ENCODE peak calls at places on chromosomes 16 and 17, in seven cellular contexts. One of them, this sample, is unnamed.
A peak's percentile ranks its signal among the peaks of the same experiment; 100 is the strongest.

GRCh38 chr17:72183194-72183685 is 62.4 kb downstream of the SOX9 start:
- DNase-seq in Caco-2: no peak
- DNase-seq in tibial nerve: no peak
- DNase-seq in stomach: no peak
- DNase-seq in OCI-LY7: no peak
- DNase-seq in left ventricle myocardium inferior: no peak
- DNase-seq in colonic mucosa: no peak
- DNase-seq in this sample: no peak

GRCh38 chr16:12141073-12141472 is 164.5 kb downstream of the SNX29 start:
- DNase-seq in colonic mucosa: no peak
- DNase-seq in OCI-LY7: no peak
- DNase-seq in stomach: no peak
- DNase-seq in tibial nerve: no peak
- DNase-seq in Caco-2: no peak
- DNase-seq in left ventricle myocardium inferior: no peak
- DNase-seq in this sample: no peak

GRCh38 chr16:63361032-63361624 is 1324.9 kb upstream of the CDH8 start:
- DNase-seq in tibial nerve: peak; percentile 27
- DNase-seq in colonic mucosa: peak; percentile 22
- DNase-seq in Caco-2: peak; percentile 56
- DNase-seq in OCI-LY7: peak; percentile 64
- DNase-seq in stomach: no peak
- DNase-seq in left ventricle myocardium inferior: no peak
- DNase-seq in this sample: no peak

GRCh38 chr16:4057439-4057877 is 58.8 kb downstream of the ADCY9 start:
- DNase-seq in left ventricle myocardium inferior: no peak
- DNase-seq in stomach: no peak
- DNase-seq in Caco-2: no peak
- DNase-seq in colonic mucosa: no peak
- DNase-seq in tibial nerve: no peak
- DNase-seq in OCI-LY7: no peak
- DNase-seq in this sample: no peak

GRCh38 chr17:81529437-81529803 is 1.2 kb downstream of the FSCN2 start:
- DNase-seq in tibial nerve: no peak
- DNase-seq in left ventricle myocardium inferior: no peak
- DNase-seq in colonic mucosa: no peak
- DNase-seq in OCI-LY7: no peak
- DNase-seq in Caco-2: no peak
- DNase-seq in stomach: no peak
- DNase-seq in this sample: no peak

GRCh38 chr16:85364323-85365040 is 248.6 kb upstream of the GSE1 start:
- DNase-seq in colonic mucosa: no peak
- DNase-seq in Caco-2: no peak
- DNase-seq in tibial nerve: no peak
- DNase-seq in OCI-LY7: no peak
- DNase-seq in stomach: no peak
- DNase-seq in left ventricle myocardium inferior: no peak
- DNase-seq in this sample: no peak

GRCh38 chr17:40598021-40598927 is 33.0 kb upstream of the CCR7 start:
- DNase-seq in OCI-LY7: no peak
- DNase-seq in stomach: no peak
- DNase-seq in left ventricle myocardium inferior: no peak
- DNase-seq in colonic mucosa: no peak
- DNase-seq in Caco-2: no peak
- DNase-seq in tibial nerve: no peak
- DNase-seq in this sample: no peak

GRCh38 chr17:33049781-33050414 is 58.3 kb downstream of the SPACA3 start:
- DNase-seq in OCI-LY7: peak; percentile 17
- DNase-seq in stomach: peak; percentile 62
- DNase-seq in colonic mucosa: peak; percentile 68
- DNase-seq in Caco-2: peak; percentile 70
- DNase-seq in left ventricle myocardium inferior: no peak
- DNase-seq in tibial nerve: peak; percentile 52
- DNase-seq in this sample: peak; percentile 45

GRCh38 chr16:48013476-48013875 is 142.3 kb downstream of the ABCC12 start:
- DNase-seq in OCI-LY7: no peak
- DNase-seq in stomach: no peak
- DNase-seq in colonic mucosa: no peak
- DNase-seq in Caco-2: no peak
- DNase-seq in left ventricle myocardium inferior: no peak
- DNase-seq in tibial nerve: no peak
- DNase-seq in this sample: no peak

GRCh38 chr17:49117581-49118230 is 14.9 kb upstream of the B4GALNT2 start:
- DNase-seq in stomach: no peak
- DNase-seq in left ventricle myocardium inferior: no peak
- DNase-seq in Caco-2: no peak
- DNase-seq in tibial nerve: no peak
- DNase-seq in colonic mucosa: peak; percentile 43
- DNase-seq in OCI-LY7: peak; percentile 6
- DNase-seq in this sample: no peak

GRCh38 chr17:76076765-76077581 is 2.0 kb upstream of the ZACN start:
- DNase-seq in tibial nerve: no peak
- DNase-seq in left ventricle myocardium inferior: no peak
- DNase-seq in OCI-LY7: no peak
- DNase-seq in stomach: no peak
- DNase-seq in colonic mucosa: no peak
- DNase-seq in Caco-2: no peak
- DNase-seq in this sample: no peak

GRCh38 chr17:10127819-10128375 is 70.5 kb downstream of the GAS7 start:
- DNase-seq in colonic mucosa: peak; percentile 61
- DNase-seq in stomach: peak; percentile 42
- DNase-seq in left ventricle myocardium inferior: peak; percentile 87
- DNase-seq in OCI-LY7: no peak
- DNase-seq in Caco-2: no peak
- DNase-seq in tibial nerve: peak; percentile 77
- DNase-seq in this sample: peak; percentile 83

GRCh38 chr16:88662222-88662842 is 559 bp downstream of the MVD start:
- DNase-seq in Caco-2: peak; percentile 50
- DNase-seq in colonic mucosa: peak; percentile 50
- DNase-seq in left ventricle myocardium inferior: no peak
- DNase-seq in stomach: no peak
- DNase-seq in tibial nerve: no peak
- DNase-seq in OCI-LY7: peak; percentile 32
- DNase-seq in this sample: peak; percentile 65

GRCh38 chr17:40069751-40070643 is 7.2 kb downstream of the THRA start:
- DNase-seq in Caco-2: no peak
- DNase-seq in left ventricle myocardium inferior: no peak
- DNase-seq in stomach: peak; percentile 78
- DNase-seq in colonic mucosa: peak; percentile 84
- DNase-seq in tibial nerve: peak; percentile 50
- DNase-seq in OCI-LY7: peak; percentile 61
- DNase-seq in this sample: peak; percentile 76

GRCh38 chr17:312476-313148 is 40.0 kb downstream of the RPH3AL start:
- DNase-seq in tibial nerve: no peak
- DNase-seq in colonic mucosa: no peak
- DNase-seq in stomach: no peak
- DNase-seq in OCI-LY7: no peak
- DNase-seq in Caco-2: no peak
- DNase-seq in left ventricle myocardium inferior: no peak
- DNase-seq in this sample: no peak

GRCh38 chr16:85172465-85173071 is 60.3 kb upstream of the CIBAR2 start:
- DNase-seq in OCI-LY7: no peak
- DNase-seq in tibial nerve: no peak
- DNase-seq in colonic mucosa: peak; percentile 37
- DNase-seq in left ventricle myocardium inferior: no peak
- DNase-seq in Caco-2: peak; percentile 49
- DNase-seq in stomach: no peak
- DNase-seq in this sample: peak; percentile 50

GRCh38 chr17:66560691-66561090 is 258.3 kb downstream of the PRKCA start:
- DNase-seq in OCI-LY7: no peak
- DNase-seq in tibial nerve: no peak
- DNase-seq in colonic mucosa: no peak
- DNase-seq in left ventricle myocardium inferior: no peak
- DNase-seq in Caco-2: no peak
- DNase-seq in stomach: no peak
- DNase-seq in this sample: no peak

GRCh38 chr17:72635034-72635654 is 457.3 kb downstream of the SLC39A11 start:
- DNase-seq in stomach: no peak
- DNase-seq in OCI-LY7: no peak
- DNase-seq in tibial nerve: no peak
- DNase-seq in colonic mucosa: peak; percentile 63
- DNase-seq in left ventricle myocardium inferior: no peak
- DNase-seq in Caco-2: no peak
- DNase-seq in this sample: no peak

GRCh38 chr16:47109361-47109760 is 34.4 kb downstream of the NETO2 start:
- DNase-seq in colonic mucosa: no peak
- DNase-seq in Caco-2: no peak
- DNase-seq in stomach: no peak
- DNase-seq in tibial nerve: no peak
- DNase-seq in left ventricle myocardium inferior: no peak
- DNase-seq in OCI-LY7: no peak
- DNase-seq in this sample: no peak

GRCh38 chr16:47506800-47507199 is 45.7 kb downstream of the PHKB start:
- DNase-seq in Caco-2: no peak
- DNase-seq in left ventricle myocardium inferior: no peak
- DNase-seq in colonic mucosa: no peak
- DNase-seq in stomach: no peak
- DNase-seq in OCI-LY7: peak; percentile 41
- DNase-seq in tibial nerve: no peak
- DNase-seq in this sample: no peak

GRCh38 chr16:68073902-68074760 is 11.0 kb upstream of the NFATC3 start:
- DNase-seq in Caco-2: no peak
- DNase-seq in stomach: no peak
- DNase-seq in colonic mucosa: no peak
- DNase-seq in left ventricle myocardium inferior: no peak
- DNase-seq in OCI-LY7: peak; percentile 74
- DNase-seq in tibial nerve: no peak
- DNase-seq in this sample: no peak

DNA sequence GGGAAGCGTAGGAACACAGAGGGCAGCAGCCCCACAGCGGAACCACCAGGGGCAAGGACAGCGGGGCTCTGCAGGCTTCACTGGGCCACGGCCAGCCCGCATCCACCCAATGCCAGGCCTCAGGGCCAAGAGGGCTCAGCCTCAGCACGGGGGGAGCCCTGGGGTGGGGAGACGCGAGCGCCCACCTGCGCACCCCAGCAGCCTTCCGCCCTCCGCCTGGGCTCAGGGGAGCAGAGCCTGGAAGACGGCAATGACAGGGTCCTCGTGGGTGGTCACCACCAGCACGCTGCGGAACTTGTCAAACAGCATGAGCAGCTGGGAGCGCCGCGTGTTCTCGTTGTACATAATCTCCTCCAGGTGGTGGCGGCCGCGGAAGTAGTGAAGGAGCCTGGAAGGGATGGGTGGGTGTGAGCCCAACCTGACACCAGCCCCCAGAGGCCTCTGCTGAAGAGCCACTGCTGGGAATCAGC is 8.5 kb downstream of the MPG start:
- DNase-seq in Caco-2: no peak
- DNase-seq in OCI-LY7: no peak
- DNase-seq in colonic mucosa: no peak
- DNase-seq in tibial nerve: no peak
- DNase-seq in stomach: no peak
- DNase-seq in left ventricle myocardium inferior: no peak
- DNase-seq in this sample: no peak
- H3K4me1 ChIP-seq in Caco-2: no peaks in the 10 kb centered on the region
- H3K4me1 ChIP-seq in OCI-LY7: peaks cover 20% of the 10 kb centered on the region
- H3K4me1 ChIP-seq in colonic mucosa: peaks cover 9% of the 10 kb centered on the region
- H3K4me1 ChIP-seq in tibial nerve: peaks cover 36% of the 10 kb centered on the region
- H3K4me1 ChIP-seq in stomach: peaks cover 40% of the 10 kb centered on the region
- H3K4me1 ChIP-seq in left ventricle myocardium inferior: peaks cover 44% of the 10 kb centered on the region
- H3K4me1 ChIP-seq in this sample: peaks cover 11% of the 10 kb centered on the region

GRCh38 chr16:71883193-71883848 is 661 bp downstream of the ZNF821 start:
- DNase-seq in tibial nerve: peak; percentile 17
- DNase-seq in left ventricle myocardium inferior: peak; percentile 31
- DNase-seq in OCI-LY7: peak; percentile 45
- DNase-seq in Caco-2: peak; percentile 69
- DNase-seq in colonic mucosa: peak; percentile 70
- DNase-seq in stomach: no peak
- DNase-seq in this sample: peak; percentile 76
- TF ChIP-seq CTCF in tibial nerve: no peak
- TF ChIP-seq CTCF in left ventricle myocardium inferior: no peak
- TF ChIP-seq CTCF in OCI-LY7: no peak
- TF ChIP-seq CTCF in Caco-2: no peak
- TF ChIP-seq CTCF in colonic mucosa: no peak
- TF ChIP-seq CTCF in stomach: peak; percentile 25
- TF ChIP-seq CTCF in this sample: peak; percentile 37

GRCh38 chr17:60388742-60389141 is 3.2 kb downstream of the USP32 start:
- DNase-seq in tibial nerve: no peak
- DNase-seq in left ventricle myocardium inferior: no peak
- DNase-seq in Caco-2: no peak
- DNase-seq in stomach: no peak
- DNase-seq in colonic mucosa: no peak
- DNase-seq in OCI-LY7: no peak
- DNase-seq in this sample: no peak

GRCh38 chr17:60387666-60388065 is 4.3 kb downstream of the USP32 start:
- DNase-seq in colonic mucosa: no peak
- DNase-seq in left ventricle myocardium inferior: no peak
- DNase-seq in OCI-LY7: no peak
- DNase-seq in stomach: no peak
- DNase-seq in Caco-2: no peak
- DNase-seq in tibial nerve: no peak
- DNase-seq in this sample: no peak

GRCh38 chr17:60383379-60383778 is 8.6 kb downstream of the USP32 start:
- DNase-seq in OCI-LY7: no peak
- DNase-seq in tibial nerve: no peak
- DNase-seq in stomach: no peak
- DNase-seq in colonic mucosa: no peak
- DNase-seq in Caco-2: no peak
- DNase-seq in left ventricle myocardium inferior: no peak
- DNase-seq in this sample: no peak

GRCh38 chr17:60386475-60387058 is 5.4 kb downstream of the USP32 start:
- DNase-seq in colonic mucosa: no peak
- DNase-seq in left ventricle myocardium inferior: no peak
- DNase-seq in OCI-LY7: no peak
- DNase-seq in tibial nerve: no peak
- DNase-seq in stomach: no peak
- DNase-seq in Caco-2: no peak
- DNase-seq in this sample: no peak

DNA sequence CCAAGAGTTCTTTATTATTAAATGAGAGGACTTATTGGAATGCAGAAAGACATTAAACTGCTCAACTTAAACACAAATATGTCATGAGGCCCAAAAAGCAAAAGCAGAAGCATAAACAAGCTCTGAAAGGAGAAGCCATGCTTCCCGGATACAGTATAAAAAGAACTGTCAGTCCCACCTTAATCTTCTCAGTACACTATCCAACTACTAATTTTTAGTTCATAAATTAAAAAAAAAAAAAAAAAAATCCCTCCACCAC is 5.9 kb downstream of the USP32 start:
- DNase-seq in tibial nerve: no peak
- DNase-seq in left ventricle myocardium inferior: no peak
- DNase-seq in OCI-LY7: no peak
- DNase-seq in stomach: no peak
- DNase-seq in Caco-2: no peak
- DNase-seq in colonic mucosa: no peak
- DNase-seq in this sample: no peak
- H3K4me1 ChIP-seq in tibial nerve: peaks cover 30% of the 10 kb centered on the region
- H3K4me1 ChIP-seq in left ventricle myocardium inferior: peaks cover 72% of the 10 kb centered on the region
- H3K4me1 ChIP-seq in OCI-LY7: peaks cover 15% of the 10 kb centered on the region
- H3K4me1 ChIP-seq in stomach: peaks cover 95% of the 10 kb centered on the region
- H3K4me1 ChIP-seq in Caco-2: peaks cover 19% of the 10 kb centered on the region
- H3K4me1 ChIP-seq in colonic mucosa: no peaks in the 10 kb centered on the region
- H3K4me1 ChIP-seq in this sample: peaks cover 10% of the 10 kb centered on the region

GRCh38 chr17:34269969-34270368 is at the start of gene CCL7:
- DNase-seq in tibial nerve: no peak
- DNase-seq in OCI-LY7: no peak
- DNase-seq in Caco-2: no peak
- DNase-seq in colonic mucosa: no peak
- DNase-seq in stomach: no peak
- DNase-seq in left ventricle myocardium inferior: no peak
- DNase-seq in this sample: no peak

GRCh38 chr17:34276826-34277225 is 6.8 kb downstream of the CCL7 start:
- DNase-seq in stomach: no peak
- DNase-seq in tibial nerve: no peak
- DNase-seq in left ventricle myocardium inferior: no peak
- DNase-seq in colonic mucosa: no peak
- DNase-seq in Caco-2: no peak
- DNase-seq in OCI-LY7: no peak
- DNase-seq in this sample: no peak

GRCh38 chr17:34275881-34276280 is 5.9 kb downstream of the CCL7 start:
- DNase-seq in colonic mucosa: no peak
- DNase-seq in Caco-2: no peak
- DNase-seq in left ventricle myocardium inferior: no peak
- DNase-seq in stomach: no peak
- DNase-seq in tibial nerve: no peak
- DNase-seq in OCI-LY7: no peak
- DNase-seq in this sample: no peak
- TF ChIP-seq CTCF in colonic mucosa: no peak
- TF ChIP-seq CTCF in Caco-2: no peak
- TF ChIP-seq CTCF in left ventricle myocardium inferior: no peak
- TF ChIP-seq CTCF in stomach: no peak
- TF ChIP-seq CTCF in tibial nerve: no peak
- TF ChIP-seq CTCF in OCI-LY7: no peak
- TF ChIP-seq CTCF in this sample: no peak